ENCODE peak calls at places on chromosomes 2 and 18, in four cellular contexts. L is stomach, F is GM12878, Y is ovary. H is an unnamed sample.
A peak's percentile ranks its signal among the peaks of the same experiment; 100 is the strongest.

GRCh38 chr18:23067236-23067635 is 68.0 kb upstream of the CABLES1 start:
- DNase-seq in L (peak; percentile 13), F (no peak), Y (no peak), H (no peak)

GRCh38 chr2:240598311-240598911 is 11.9 kb downstream of the CAPN10 start:
- DNase-seq in L (no peak), F (no peak), Y (peak; percentile 31), H (peak; percentile 4)

GRCh38 chr18:8548186-8548585 is 61.1 kb upstream of the RAB12 start:
- DNase-seq in L (no peak), F (no peak), Y (no peak), H (no peak)

GRCh38 chr2:208619993-208620392 is 213.4 kb downstream of the PTH2R start:
- DNase-seq in L (no peak), F (no peak), Y (no peak), H (no peak)

GRCh38 chr18:77114564-77115391 is 17.8 kb downstream of the MBP start:
- DNase-seq in L (peak; percentile 86), F (no peak), Y (peak; percentile 82), H (peak; percentile 82)

GRCh38 chr2:206275274-206276160 is 1.1 kb downstream of the ZDBF2 start:
- DNase-seq in L (no peak), F (peak; percentile 55), Y (no peak), H (no peak)

GRCh38 chr2:111685342-111685741 is 198.7 kb downstream of the ANAPC1 start:
- DNase-seq in L (no peak), F (no peak), Y (no peak), H (no peak)

GRCh38 chr18:50277935-50278334 is 3.4 kb downstream of the MBD1 start:
- DNase-seq in L (no peak), F (no peak), Y (no peak), H (no peak)

GRCh38 chr2:33241072-33241471 is 235.4 kb upstream of the RASGRP3 start:
- DNase-seq in L (no peak), F (no peak), Y (no peak), H (no peak)

GRCh38 chr2:40844353-40845277 is 392.7 kb upstream of the SLC8A1 start:
- DNase-seq in L (no peak), F (no peak), Y (no peak), H (no peak)
- TF ChIP-seq CTCF in L (no peak), F (no peak), Y (no peak), H (no peak)

GRCh38 chr18:45638544-45638943 is 23.3 kb downstream of the SLC14A2 start:
- DNase-seq in L (no peak), F (no peak), Y (no peak), H (no peak)
- H3K27me3 ChIP-seq in L (no peaks in the 10 kb centered on the region), F (peaks cover 2% of the 10 kb centered on the region), Y (no peaks in the 10 kb centered on the region), H (no peaks in the 10 kb centered on the region)

DNA sequence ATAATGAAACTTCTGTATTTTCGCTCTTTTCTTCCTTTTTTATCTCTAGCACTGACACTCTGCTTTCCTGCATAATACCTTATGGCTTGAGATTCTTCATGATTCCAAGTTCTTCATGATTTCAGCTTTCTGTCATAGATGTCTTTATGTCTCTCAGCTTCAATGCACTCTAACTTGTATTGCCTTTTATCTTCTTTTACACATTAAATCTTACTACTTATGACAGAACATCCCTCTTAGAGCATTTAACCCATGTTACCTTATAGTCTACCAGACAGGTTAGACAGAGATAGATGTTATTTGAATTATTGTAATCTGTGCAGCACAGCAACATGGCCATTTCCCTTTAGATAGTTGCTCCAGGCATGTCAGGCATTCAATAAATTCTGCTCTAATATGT is 1475.7 kb upstream of the TMEFF2 start:
- DNase-seq in L (no peak), F (no peak), Y (no peak), H (no peak)
- TF ChIP-seq EP300 in L (no peak), F (no peak), Y (no peak), H (no peak)

GRCh38 chr2:105969552-105969951 is 224.5 kb downstream of the UXS1 start:
- DNase-seq in L (no peak), F (no peak), Y (no peak), H (no peak)
- TF ChIP-seq CTCF in L (no peak), F (peak; percentile 34), Y (no peak), H (no peak)

DNA sequence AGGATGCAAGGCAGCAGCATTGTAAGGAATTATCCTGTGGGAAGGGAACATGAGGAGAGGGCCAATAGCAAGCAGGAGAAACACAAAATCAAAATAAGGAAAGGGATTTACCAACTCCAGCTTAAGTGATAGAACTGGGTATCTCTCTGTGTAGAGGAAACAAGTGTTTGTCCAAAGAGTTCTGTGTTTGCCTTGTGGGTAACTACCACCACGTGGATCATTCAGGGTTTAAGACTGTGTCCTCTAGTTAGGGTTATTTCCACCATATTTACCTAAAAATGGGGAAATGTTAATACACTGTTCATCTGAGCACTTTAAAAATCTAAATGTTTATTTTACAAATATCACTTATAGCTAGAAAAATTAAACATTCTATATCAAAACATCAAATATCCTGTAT is 283.3 kb downstream of the EIPR1 start:
- DNase-seq in L (no peak), F (no peak), Y (no peak), H (no peak)
- H3K27me3 ChIP-seq in L (peaks cover 15% of the 10 kb centered on the region), F (no peaks in the 10 kb centered on the region), Y (no peaks in the 10 kb centered on the region), H (no peaks in the 10 kb centered on the region)

DNA sequence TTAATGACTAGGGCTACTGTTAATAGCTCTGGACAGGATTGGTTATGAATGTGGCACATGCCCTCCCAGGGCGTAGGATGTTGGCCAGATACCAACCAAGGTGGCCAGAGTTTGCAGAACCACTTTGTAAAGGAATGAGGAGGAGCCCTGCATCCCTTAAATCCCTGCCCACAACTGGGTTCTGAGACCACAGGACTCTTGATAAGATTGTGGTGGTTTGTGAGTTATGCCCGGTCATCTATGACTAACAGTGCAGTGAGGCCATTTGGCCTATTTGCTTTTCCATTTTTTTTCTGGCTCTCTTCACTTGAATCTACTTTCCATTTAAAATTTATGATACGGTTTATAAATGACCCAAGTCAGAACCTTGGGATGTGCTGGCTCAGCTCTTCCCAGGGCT is 294.5 kb downstream of the PRKCE start:
- DNase-seq in L (peak; percentile 78), F (no peak), Y (no peak), H (no peak)
- TF ChIP-seq EP300 in L (no peak), F (no peak), Y (no peak), H (no peak)

GRCh38 chr2:231056453-231057416 is at the start of gene PSMD1:
- DNase-seq in L (peak; percentile 93), F (peak; percentile 80), Y (peak; percentile 94), H (peak; percentile 81)
- TF ChIP-seq CTCF in L (peak; percentile 93), F (peak; percentile 89), Y (peak; percentile 99), H (peak; percentile 98)

GRCh38 chr2:120486441-120486840 is 140.5 kb downstream of the INHBB start:
- DNase-seq in L (no peak), F (no peak), Y (no peak), H (no peak)

GRCh38 chr2:120488531-120488930 is 142.6 kb downstream of the INHBB start:
- DNase-seq in L (no peak), F (no peak), Y (no peak), H (no peak)

GRCh38 chr2:120489023-120489422 is 143.1 kb downstream of the INHBB start:
- DNase-seq in L (no peak), F (no peak), Y (no peak), H (no peak)

GRCh38 chr2:120485096-120485495 is 139.2 kb downstream of the INHBB start:
- DNase-seq in L (peak; percentile 40), F (no peak), Y (no peak), H (no peak)

GRCh38 chr2:120486946-120487345 is 141.0 kb downstream of the INHBB start:
- DNase-seq in L (no peak), F (no peak), Y (no peak), H (no peak)
- H3K27me3 ChIP-seq in L (peaks cover 20% of the 10 kb centered on the region), F (peaks cover 2% of the 10 kb centered on the region), Y (no peaks in the 10 kb centered on the region), H (no peaks in the 10 kb centered on the region)

GRCh38 chr2:120793682-120794403 is 58.2 kb downstream of the GLI2 start:
- DNase-seq in L (no peak), F (no peak), Y (peak; percentile 64), H (no peak)
- TF ChIP-seq EP300 in L (no peak), F (no peak), Y (no peak), H (no peak)

H was measured in tibial nerve.